ENCODE peak calls at places on chromosomes 4 and X, in seven cellular contexts. E is coronary artery; W is fibroblast of lung; O is left ventricle myocardium inferior; T is neuronal stem cell; H is aorta; G is naive thymus-derived CD4-positive, alpha-beta T cell. C is an unnamed sample.

GRCh38 chr4:72031868-72032619 is at the start of gene NPFFR2:
- DNase-seq in H (peak), E (no peak), W (no peak), O (peak), G (no peak), T (peak), C (no peak)

GRCh38 chr4:8644966-8645752 is 52.6 kb downstream of the CPZ start:
- DNase-seq in O (no peak), G (no peak), E (peak), H (peak), T (no peak), W (no peak), C (peak)

GRCh38 chrX:136577562-136577961 is 45.5 kb downstream of the VGLL1 start:
- DNase-seq in G (peak), T (peak), H (peak), O (peak), E (no peak), W (peak), C (peak)

GRCh38 chrX:105018865-105019264 is 201.6 kb downstream of the TEX13A start:
- DNase-seq in T (no peak), E (no peak), G (no peak), O (no peak), W (no peak), H (no peak), C (no peak)

GRCh38 chr4:19329077-19329476 is 922.6 kb upstream of the SLIT2 start:
- DNase-seq in H (no peak), E (no peak), W (no peak), G (no peak), O (no peak), T (no peak), C (no peak)

GRCh38 chr4:93731448-93731847 is 97.1 kb upstream of the ATOH1 start:
- DNase-seq in H (no peak), G (no peak), T (no peak), E (no peak), W (peak), O (no peak), C (no peak)

GRCh38 chr4:16329132-16329796 is 103.0 kb upstream of the TAPT1 start:
- DNase-seq in W (no peak), H (no peak), E (no peak), T (no peak), O (no peak), G (no peak), C (no peak)

GRCh38 chr4:185232370-185232769 is 23.0 kb downstream of the SNX25 start:
- DNase-seq in T (no peak), G (no peak), O (no peak), H (no peak), W (peak), E (no peak), C (no peak)

GRCh38 chr4:56004235-56004634 is 55.5 kb downstream of the CEP135 start:
- DNase-seq in H (no peak), W (no peak), O (no peak), G (no peak), E (no peak), T (no peak), C (no peak)

GRCh38 chrX:421646-422325 is 35.1 kb upstream of the PPP2R3B start:
- DNase-seq in O (peak), T (no peak), H (no peak), G (no peak), E (no peak), W (no peak), C (no peak)

GRCh38 chrX:13373027-13373806 is 53.4 kb upstream of the ATXN3L start:
- DNase-seq in O (no peak), G (no peak), E (no peak), W (no peak), H (no peak), T (no peak), C (no peak)

GRCh38 chr4:26264109-26264508 is 56.7 kb upstream of the RBPJ start:
- DNase-seq in G (no peak), T (no peak), W (no peak), O (no peak), H (no peak), E (no peak), C (no peak)

GRCh38 chrX:137031517-137032377 is 2.0 kb downstream of the GPR101 start:
- DNase-seq in H (no peak), W (peak), O (no peak), G (peak), T (no peak), E (no peak), C (no peak)

GRCh38 chr4:151842430-151843079 is 81.7 kb upstream of the GATB start:
- DNase-seq in T (no peak), H (no peak), G (no peak), E (no peak), W (no peak), O (no peak), C (no peak)

GRCh38 chr4:53844133-53844532 is 220.3 kb downstream of the CHIC2 start:
- DNase-seq in E (no peak), H (no peak), G (no peak), O (no peak), T (no peak), W (no peak), C (no peak)

GRCh38 chr4:6389426-6389825 is 83.0 kb downstream of the PPP2R2C start:
- DNase-seq in T (no peak), E (no peak), O (no peak), H (peak), W (no peak), G (no peak), C (no peak)

GRCh38 chr4:123939621-123940020 is 543.0 kb downstream of the SPRY1 start:
- DNase-seq in G (no peak), T (no peak), H (no peak), E (no peak), W (peak), O (no peak), C (no peak)

GRCh38 chrX:147364896-147365295 is 546.8 kb upstream of the FMR1 start:
- DNase-seq in T (no peak), G (no peak), H (no peak), O (no peak), E (no peak), W (no peak), C (no peak)

GRCh38 chr4:16056681-16057400 is 27.0 kb downstream of the PROM1 start:
- DNase-seq in O (no peak), H (peak), E (no peak), T (no peak), W (no peak), G (no peak), C (no peak)

GRCh38 chr4:1201851-1202525 is 29.6 kb upstream of the SPON2 start:
- DNase-seq in W (peak), E (peak), H (peak), O (no peak), G (peak), T (no peak), C (peak)

GRCh38 chr4:152464030-152464823 is 71.7 kb downstream of the FBXW7 start:
- DNase-seq in T (no peak), W (no peak), G (peak), H (no peak), O (no peak), E (no peak), C (no peak)

GRCh38 chr4:772776-773175 is 53.2 kb downstream of the CPLX1 start:
- DNase-seq in H (no peak), O (no peak), G (no peak), T (no peak), E (no peak), W (no peak), C (no peak)

GRCh38 chr4:142402156-142402555 is 443.9 kb downstream of the INPP4B start:
- DNase-seq in W (peak), E (no peak), G (no peak), H (no peak), O (no peak), T (no peak), C (no peak)

GRCh38 chr4:142402925-142403324 is 443.2 kb downstream of the INPP4B start:
- DNase-seq in T (no peak), O (no peak), E (no peak), G (no peak), H (no peak), W (peak), C (no peak)

GRCh38 chr4:142406051-142406549 is 440.0 kb downstream of the INPP4B start:
- DNase-seq in G (no peak), H (no peak), O (no peak), T (no peak), W (peak), E (no peak), C (no peak)

GRCh38 chr4:142405021-142405991 is 440.8 kb downstream of the INPP4B start:
- DNase-seq in G (peak), T (peak), H (peak), O (peak), E (peak), W (peak), C (peak)

GRCh38 chr4:142404191-142404611 is 441.9 kb downstream of the INPP4B start:
- DNase-seq in W (peak), O (no peak), G (no peak), E (no peak), T (no peak), H (peak), C (peak)
- H3K27ac ChIP-seq in W (peak), O (peak), G (peak), E (peak), T (no peak), H (no peak), C (peak)

GRCh38 chr4:139452000-139452399 is 1.9 kb upstream of the RAB33B start:
- DNase-seq in G (no peak), O (no peak), W (no peak), E (no peak), T (no peak), H (no peak), C (no peak)
- H3K27ac ChIP-seq in G (peak), O (no peak), W (no peak), E (no peak), T (no peak), H (no peak), C (peak)

GRCh38 chr4:88457307-88458090 is 580 bp downstream of the HERC5 start:
- DNase-seq in W (no peak), G (no peak), O (peak), H (peak), T (peak), E (peak), C (peak)
- H3K27ac ChIP-seq in W (no peak), G (peak), O (peak), H (peak), T (no peak), E (peak), C (peak)

GRCh38 chrX:134548257-134548732 is 88.3 kb downstream of the HPRT1 start:
- DNase-seq in O (no peak), T (no peak), E (no peak), H (no peak), G (no peak), W (no peak), C (no peak)

GRCh38 chrX:134558133-134558532 is 98.2 kb downstream of the HPRT1 start:
- DNase-seq in G (no peak), E (no peak), O (no peak), T (no peak), H (no peak), W (no peak), C (no peak)

GRCh38 chrX:134548844-134549205 is 88.9 kb downstream of the HPRT1 start:
- DNase-seq in T (no peak), W (no peak), G (no peak), O (no peak), H (no peak), E (no peak), C (no peak)

GRCh38 chrX:134551365-134552095 is 91.6 kb downstream of the HPRT1 start:
- DNase-seq in W (peak), G (no peak), O (no peak), H (no peak), E (no peak), T (no peak), C (no peak)

DNA sequence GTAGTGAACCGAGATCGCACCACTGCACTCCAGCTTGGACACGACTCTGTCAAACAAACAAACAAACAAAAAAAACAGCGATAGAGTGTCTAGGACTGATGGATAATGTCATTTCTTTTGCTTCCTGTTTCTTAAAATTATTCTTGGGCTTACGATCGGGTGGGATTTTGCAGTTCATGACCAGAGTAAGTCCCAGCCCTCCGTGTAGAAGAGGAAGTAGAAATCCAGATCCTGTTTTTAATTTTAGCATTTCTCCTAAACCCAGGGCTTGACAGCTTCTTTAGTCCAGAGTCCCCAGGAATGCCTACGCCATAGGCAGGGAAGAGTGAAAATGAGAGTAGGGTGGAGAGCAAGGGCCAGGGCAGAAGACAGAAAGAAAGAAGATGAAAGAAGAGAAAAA is 94.3 kb downstream of the HPRT1 start:
- DNase-seq in E (no peak), H (no peak), G (no peak), O (no peak), W (no peak), T (no peak), C (no peak)
- H3K27ac ChIP-seq in E (no peak), H (no peak), G (no peak), O (no peak), W (no peak), T (no peak), C (no peak)

GRCh38 chr4:176276710-176277109 is 7.7 kb upstream of the ASB5 start:
- DNase-seq in G (no peak), T (no peak), O (no peak), E (no peak), H (no peak), W (no peak), C (no peak)
- H3K27ac ChIP-seq in G (no peak), T (no peak), O (no peak), E (no peak), H (no peak), W (no peak), C (no peak)